ENCODE peak calls at places on chromosomes 12 and 14, in four cellular contexts. T is K562, O is H1, X is GM12878. M is an unnamed sample.

GRCh38 chr12:55629058-55629841 is 7.4 kb upstream of the OR10P1 start:
- DNase-seq in T (no peak), X (no peak), O (no peak), M (no peak)

GRCh38 chr14:22656945-22657711 is 13.0 kb upstream of the OR6J1 start:
- DNase-seq in O (no peak), X (no peak), T (no peak), M (no peak)

GRCh38 chr12:6538420-6539275 is 4.3 kb downstream of the GAPDH start:
- DNase-seq in T (no peak), O (no peak), X (no peak), M (peak; percentile 6)

GRCh38 chr14:69670093-69670492 is 58.7 kb downstream of the SUSD6 start:
- DNase-seq in O (no peak), X (no peak), T (no peak), M (no peak)

GRCh38 chr14:31206536-31207286 is 882 bp downstream of the HECTD1 start:
- DNase-seq in O (peak; percentile 70), T (peak; percentile 12), X (no peak), M (peak; percentile 50)

GRCh38 chr12:43826681-43827458 is 9.0 kb upstream of the TMEM117 start:
- DNase-seq in X (no peak), T (no peak), O (no peak), M (no peak)

GRCh38 chr14:55160989-55161388 is 30.4 kb downstream of the DLGAP5 start:
- DNase-seq in X (no peak), T (no peak), O (no peak), M (peak; percentile 8)

GRCh38 chr12:71392521-71393145 is 47.0 kb upstream of the LGR5 start:
- DNase-seq in O (no peak), T (peak; percentile 66), X (peak; percentile 12), M (peak; percentile 69)

GRCh38 chr12:131982041-131982440 is 32.3 kb downstream of the EP400 start:
- DNase-seq in T (no peak), X (no peak), O (no peak), M (no peak)

GRCh38 chr12:127083028-127083949 is 1183.7 kb upstream of the TMEM132C start:
- DNase-seq in T (peak; percentile 49), O (no peak), X (peak; percentile 68), M (peak; percentile 59)

GRCh38 chr14:91985521-91986255 is 38.2 kb upstream of the FBLN5 start:
- DNase-seq in T (no peak), O (no peak), X (no peak), M (no peak)

GRCh38 chr12:31440134-31440533 is 114.2 kb upstream of the SINHCAF start:
- DNase-seq in X (no peak), O (no peak), T (no peak), M (no peak)

GRCh38 chr12:40152783-40153383 is 47.0 kb upstream of the SLC2A13 start:
- DNase-seq in T (no peak), O (peak; percentile 66), X (no peak), M (peak; percentile 20)

DNA sequence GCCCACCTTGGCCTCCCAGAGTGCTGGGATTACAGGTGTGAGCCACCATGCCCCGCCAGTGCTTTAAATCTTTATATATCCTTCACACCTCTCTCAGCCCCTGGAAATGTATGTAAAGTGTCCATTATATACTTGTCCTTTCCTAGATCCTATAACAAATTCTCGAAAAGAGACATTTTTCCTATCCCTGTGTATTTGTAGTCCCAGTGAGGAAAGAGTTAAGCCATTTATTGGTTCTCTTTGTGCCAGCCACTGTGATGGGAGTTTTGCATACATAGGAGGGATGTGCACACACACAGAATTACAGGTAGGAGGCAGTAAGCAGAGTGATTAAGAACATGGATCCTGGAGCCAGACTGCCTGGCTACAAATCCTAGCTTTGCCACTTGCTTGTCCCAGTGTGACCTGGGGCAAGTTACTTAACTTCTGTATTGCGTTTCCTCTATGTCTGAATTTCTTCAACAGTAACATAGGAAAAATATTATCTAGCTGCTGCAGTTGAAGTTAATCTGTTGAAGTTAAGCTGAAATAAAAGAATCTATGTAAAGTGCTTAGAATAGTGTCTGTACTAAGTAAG is 2.1 kb upstream of the RABGGTA start:
- DNase-seq in T (no peak), O (no peak), X (no peak), M (peak; percentile 60)
- TF ChIP-seq ATF2 in T (no peak), O (no peak), X (no peak), M (no peak)

GRCh38 chr14:89125216-89125615 is 291.8 kb downstream of the FOXN3 start:
- DNase-seq in O (no peak), X (no peak), T (no peak), M (no peak)
- TF ChIP-seq YY1 in O (no peak), X (no peak), T (no peak), M (no peak)

DNA sequence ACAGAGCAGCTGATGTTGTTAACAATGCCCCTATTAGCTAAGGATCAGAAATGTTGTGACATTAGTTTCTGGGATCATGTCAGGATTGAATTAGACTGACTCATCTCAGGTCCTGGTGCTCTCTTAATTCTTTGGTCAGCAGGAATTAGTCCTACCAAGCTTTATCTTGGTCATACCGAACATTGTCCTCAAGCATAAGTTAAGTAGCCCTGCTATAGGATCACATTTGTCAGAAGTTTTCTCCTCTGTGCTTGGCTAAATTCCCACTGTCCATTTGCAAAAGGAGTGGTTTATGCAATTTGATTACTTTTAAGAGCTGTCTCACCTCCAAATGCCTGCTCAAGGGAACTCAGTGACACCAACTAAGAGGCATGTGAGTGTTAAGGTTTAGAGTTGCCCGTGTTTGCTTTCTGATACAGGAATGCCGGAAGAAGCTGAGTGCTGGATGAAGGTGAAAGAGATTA is 48.4 kb upstream of the IFNG-AS1 start:
- DNase-seq in X (no peak), T (no peak), O (no peak), M (peak; percentile 9)
- H3K27ac ChIP-seq in X (no peak overlapping the region), T (no peak overlapping the region), O (no peak overlapping the region), M (no peak overlapping the region)

GRCh38 chr14:34199585-34199984 is 248.7 kb upstream of the EGLN3 start:
- DNase-seq in X (no peak), O (no peak), T (no peak), M (no peak)
- TF ChIP-seq ATF2 in X (no peak), O (no peak), T (no peak), M (no peak)

DNA sequence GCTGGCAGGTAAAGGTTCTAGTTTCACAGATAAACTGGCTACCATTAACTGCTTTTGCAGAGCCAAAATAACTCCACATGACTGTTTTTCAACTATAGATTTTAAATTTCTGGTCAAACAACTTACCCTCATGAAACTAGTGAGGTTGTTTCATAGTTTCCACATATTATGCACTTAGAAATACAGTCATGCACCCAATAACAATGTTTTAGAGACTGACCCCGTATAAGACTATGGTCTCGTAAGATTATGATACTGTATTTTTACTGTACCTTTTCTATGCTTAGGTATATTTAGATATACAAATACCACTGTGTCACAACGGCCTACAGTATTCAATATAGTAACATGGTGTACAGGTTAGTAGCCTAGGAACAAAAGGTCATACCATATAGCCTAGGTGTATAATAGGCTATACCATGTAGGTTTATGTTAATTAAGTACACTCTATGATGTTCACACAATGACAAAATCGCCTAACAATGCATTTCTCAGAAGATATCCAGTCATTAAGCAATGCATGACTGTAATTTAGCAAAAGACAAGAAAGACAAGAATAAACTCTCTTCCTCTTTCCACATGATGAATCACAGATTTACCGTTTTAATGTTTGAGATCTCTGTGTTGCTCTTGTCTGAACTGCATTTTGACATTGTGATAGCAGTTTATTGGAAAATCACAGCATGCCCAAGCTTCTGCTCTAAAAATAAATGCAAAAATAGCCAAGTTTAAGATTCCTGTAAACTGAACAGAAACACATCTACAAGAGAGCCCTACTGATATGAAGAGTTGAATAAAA is 17.1 kb downstream of the DICER1 start:
- DNase-seq in X (no peak), T (no peak), O (no peak), M (no peak)
- TF ChIP-seq YY1 in X (no peak), T (no peak), O (no peak), M (no peak)

GRCh38 chr14:33972522-33973162 is 21.8 kb upstream of the EGLN3 start:
- DNase-seq in X (peak; percentile 61), T (no peak), O (no peak), M (no peak)
- H3K27ac ChIP-seq in X (peak overlapping the region; percentile 68), T (no peak overlapping the region), O (no peak overlapping the region), M (no peak overlapping the region)

GRCh38 chr12:104659058-104659457 is 202.3 kb downstream of the CHST11 start:
- DNase-seq in T (no peak), X (no peak), O (no peak), M (no peak)

GRCh38 chr12:104665296-104665695 is 208.5 kb downstream of the CHST11 start:
- DNase-seq in O (no peak), T (no peak), X (no peak), M (no peak)

GRCh38 chr12:104664368-104664767 is 207.6 kb downstream of the CHST11 start:
- DNase-seq in X (no peak), O (no peak), T (no peak), M (no peak)

GRCh38 chr12:104662908-104663307 is 206.2 kb downstream of the CHST11 start:
- DNase-seq in T (no peak), O (no peak), X (no peak), M (no peak)

DNA sequence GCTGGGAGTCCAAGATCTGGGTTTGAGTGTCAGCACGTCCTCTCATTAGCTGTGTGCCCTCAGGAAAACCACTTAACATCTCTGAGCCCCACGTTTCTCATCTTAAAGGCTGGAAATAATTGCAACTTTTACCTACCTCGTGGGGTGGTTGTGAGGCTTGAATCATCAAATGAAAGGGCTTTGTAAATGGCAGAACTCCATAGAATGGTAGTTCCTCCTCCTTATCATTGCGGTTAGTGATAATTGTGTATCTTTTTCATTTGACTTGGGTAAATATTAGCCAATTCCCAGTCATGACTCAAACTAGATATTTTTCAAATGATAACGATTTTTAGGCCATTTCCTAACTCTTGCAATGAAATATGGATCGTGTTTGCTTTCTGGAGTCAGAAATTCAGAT is 205.5 kb downstream of the CHST11 start:
- DNase-seq in X (no peak), O (no peak), T (no peak), M (no peak)
- TF ChIP-seq ATF2 in X (no peak), O (no peak), T (no peak), M (no peak)

DNA sequence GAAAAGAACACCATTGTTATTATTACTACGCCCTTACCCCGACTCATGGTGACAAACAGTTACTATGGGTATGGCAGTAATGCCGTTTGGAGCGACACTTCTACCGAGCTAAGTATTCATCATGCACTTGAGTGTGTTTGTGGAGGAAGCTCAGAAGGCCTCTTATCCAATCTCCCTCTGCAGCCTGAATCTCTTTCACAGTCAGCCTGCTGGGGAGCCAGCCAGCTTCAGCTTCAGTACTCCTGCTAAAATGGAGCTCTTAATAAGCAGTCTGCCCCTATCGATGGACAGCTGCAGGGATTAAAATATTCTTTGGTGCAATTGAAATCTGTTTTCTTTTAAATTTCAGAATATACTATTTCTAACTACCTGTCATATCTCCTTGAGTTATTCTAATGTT is 24.7 kb upstream of the ATP5MC2 start:
- DNase-seq in T (no peak), X (no peak), O (no peak), M (no peak)
- TF ChIP-seq YY1 in T (no peak), X (no peak), O (no peak), M (no peak)